ENCODE peak calls at places on chromosomes 11 and 22, in four cellular contexts. F is kidney tubule cell, C is EL, H is colonic mucosa. W is an unnamed sample.
A peak's percentile ranks its signal among the peaks of the same experiment; 100 is the strongest.

GRCh38 chr11:69374110-69374981 is 80.4 kb downstream of the MYEOV start:
- DNase-seq in F (no peak), C (no peak), H (peak; percentile 74), W (no peak)

GRCh38 chr22:41048791-41049717 is 43.3 kb upstream of the EP300 start:
- DNase-seq in F (peak; percentile 53), C (peak; percentile 92), H (peak; percentile 52), W (no peak)

GRCh38 chr22:49965291-49966040 is 4.9 kb downstream of the PIM3 start:
- DNase-seq in F (no peak), C (no peak), H (peak; percentile 23), W (no peak)

GRCh38 chr22:27420817-27421361 is 380.7 kb downstream of the MN1 start:
- DNase-seq in F (peak; percentile 49), C (peak; percentile 92), H (peak; percentile 52), W (no peak)

GRCh38 chr22:23773247-23774113 is 831 bp downstream of the MMP11 start:
- DNase-seq in F (no peak), C (no peak), H (no peak), W (no peak)

GRCh38 chr11:120061761-120062560 is 76.0 kb downstream of the TRIM29 start:
- DNase-seq in F (no peak), C (no peak), H (no peak), W (no peak)

GRCh38 chr11:77170107-77170506 is 42.1 kb downstream of the MYO7A start:
- DNase-seq in F (no peak), C (no peak), H (no peak), W (no peak)

GRCh38 chr11:76566811-76567210 is 103.7 kb downstream of the LRRC32 start:
- DNase-seq in F (peak; percentile 35), C (no peak), H (no peak), W (no peak)

GRCh38 chr11:18633256-18634139 is 644 bp downstream of the SPTY2D1 start:
- DNase-seq in F (peak; percentile 12), C (peak; percentile 42), H (peak; percentile 27), W (peak; percentile 55)

GRCh38 chr11:46603704-46604308 is 10.0 kb upstream of the AMBRA1 start:
- DNase-seq in F (no peak), C (no peak), H (no peak), W (peak; percentile 63)

GRCh38 chr11:24239016-24239720 is 257.7 kb upstream of the LUZP2 start:
- DNase-seq in F (peak; percentile 28), C (peak; percentile 85), H (no peak), W (no peak)

GRCh38 chr22:41910050-41910598 is 4.8 kb downstream of the SHISA8 start:
- DNase-seq in F (no peak), C (no peak), H (no peak), W (no peak)

GRCh38 chr11:123833095-123833494 is 26.9 kb upstream of the OR6M1 start:
- DNase-seq in F (peak; percentile 9), C (no peak), H (no peak), W (no peak)

GRCh38 chr11:44243633-44244343 is 66.2 kb downstream of the ALX4 start:
- DNase-seq in F (peak; percentile 68), C (peak; percentile 80), H (no peak), W (no peak)

GRCh38 chr22:27866136-27867091 is 52.6 kb downstream of the PITPNB start:
- DNase-seq in F (no peak), C (peak; percentile 92), H (no peak), W (no peak)

GRCh38 chr11:108983621-108984020 is 318.8 kb downstream of the DDX10 start:
- DNase-seq in F (peak; percentile 88), C (peak; percentile 35), H (no peak), W (no peak)

GRCh38 chr11:31972623-31973022 is 118.3 kb upstream of the RCN1 start:
- DNase-seq in F (peak; percentile 36), C (no peak), H (no peak), W (no peak)

GRCh38 chr11:76706667-76707066 is 36.1 kb upstream of the LRRC32 start:
- DNase-seq in F (no peak), C (no peak), H (no peak), W (no peak)

GRCh38 chr11:44973634-44974401 is 23.1 kb upstream of the TP53I11 start:
- DNase-seq in F (no peak), C (no peak), H (no peak), W (no peak)

GRCh38 chr11:95108671-95109551 is 19.3 kb downstream of the ENDOD1 start:
- DNase-seq in F (no peak), C (peak; percentile 36), H (no peak), W (no peak)

GRCh38 chr11:67282876-67283371 is 6.2 kb upstream of the ANKRD13D start:
- DNase-seq in F (no peak), C (no peak), H (no peak), W (no peak)

GRCh38 chr11:72225411-72225951 is 914 bp downstream of the INPPL1 start:
- DNase-seq in F (peak; percentile 27), C (no peak), H (no peak), W (peak; percentile 19)

GRCh38 chr22:20111045-20111688 is 4.7 kb upstream of the RANBP1 start:
- DNase-seq in F (peak; percentile 31), C (no peak), H (no peak), W (peak; percentile 68)

GRCh38 chr11:35159111-35159510 is 20.1 kb downstream of the CD44 start:
- DNase-seq in F (no peak), C (no peak), H (no peak), W (no peak)

W was measured in GM10248.